ENCODE peak calls at places on chromosomes 3 and 15, in nine cellular contexts. One of them, this sample, is unnamed.

GRCh38 chr3:18489939-18490338 is 64.8 kb upstream of the SATB1 start:
- DNase-seq in effector memory CD8-positive, alpha-beta T cell: no peak
- DNase-seq in PC-9: no peak
- DNase-seq in psoas muscle: no peak
- DNase-seq in Karpas-422: no peak
- DNase-seq in NCI-H1694 treated with DMSO at 0.1 percent for 48 hours: no peak
- DNase-seq in HuH-7: no peak
- DNase-seq in stimulated activated CD8-positive, alpha-beta memory T cell treated with anti-CD3 and anti-CD28 coated beads, Interleukin-15, amount 100 ng/mL, for 24 hours: no peak
- DNase-seq in epithelial cell of esophagus: no peak
- DNase-seq in this sample: no peak

GRCh38 chr15:40439461-40440299 is 1.1 kb upstream of the BAHD1 start:
- DNase-seq in NCI-H1694 treated with DMSO at 0.1 percent for 48 hours: no peak
- DNase-seq in epithelial cell of esophagus: peak; percentile 52
- DNase-seq in PC-9: peak; percentile 53
- DNase-seq in stimulated activated CD8-positive, alpha-beta memory T cell treated with anti-CD3 and anti-CD28 coated beads, Interleukin-15, amount 100 ng/mL, for 24 hours: no peak
- DNase-seq in Karpas-422: peak; percentile 62
- DNase-seq in effector memory CD8-positive, alpha-beta T cell: no peak
- DNase-seq in HuH-7: peak; percentile 49
- DNase-seq in psoas muscle: peak; percentile 62
- DNase-seq in this sample: no peak

GRCh38 chr15:67413770-67414429 is 107.0 kb upstream of the C15orf61 start:
- DNase-seq in HuH-7: no peak
- DNase-seq in NCI-H1694 treated with DMSO at 0.1 percent for 48 hours: no peak
- DNase-seq in psoas muscle: no peak
- DNase-seq in epithelial cell of esophagus: peak; percentile 10
- DNase-seq in PC-9: peak; percentile 49
- DNase-seq in effector memory CD8-positive, alpha-beta T cell: no peak
- DNase-seq in stimulated activated CD8-positive, alpha-beta memory T cell treated with anti-CD3 and anti-CD28 coated beads, Interleukin-15, amount 100 ng/mL, for 24 hours: no peak
- DNase-seq in Karpas-422: no peak
- DNase-seq in this sample: no peak

GRCh38 chr3:172658344-172659245 is 52.3 kb downstream of the NCEH1 start:
- DNase-seq in HuH-7: peak; percentile 26
- DNase-seq in epithelial cell of esophagus: peak; percentile 80
- DNase-seq in PC-9: peak; percentile 62
- DNase-seq in effector memory CD8-positive, alpha-beta T cell: no peak
- DNase-seq in Karpas-422: no peak
- DNase-seq in NCI-H1694 treated with DMSO at 0.1 percent for 48 hours: no peak
- DNase-seq in psoas muscle: no peak
- DNase-seq in stimulated activated CD8-positive, alpha-beta memory T cell treated with anti-CD3 and anti-CD28 coated beads, Interleukin-15, amount 100 ng/mL, for 24 hours: no peak
- DNase-seq in this sample: peak; percentile 78

GRCh38 chr3:43796041-43796596 is 105.4 kb downstream of the ABHD5 start:
- DNase-seq in effector memory CD8-positive, alpha-beta T cell: no peak
- DNase-seq in stimulated activated CD8-positive, alpha-beta memory T cell treated with anti-CD3 and anti-CD28 coated beads, Interleukin-15, amount 100 ng/mL, for 24 hours: no peak
- DNase-seq in PC-9: peak; percentile 19
- DNase-seq in Karpas-422: no peak
- DNase-seq in HuH-7: no peak
- DNase-seq in psoas muscle: no peak
- DNase-seq in epithelial cell of esophagus: peak; percentile 79
- DNase-seq in NCI-H1694 treated with DMSO at 0.1 percent for 48 hours: no peak
- DNase-seq in this sample: peak; percentile 90

GRCh38 chr3:61681636-61682035 is 120.3 kb downstream of the PTPRG start:
- DNase-seq in Karpas-422: no peak
- DNase-seq in effector memory CD8-positive, alpha-beta T cell: no peak
- DNase-seq in PC-9: no peak
- DNase-seq in NCI-H1694 treated with DMSO at 0.1 percent for 48 hours: no peak
- DNase-seq in HuH-7: no peak
- DNase-seq in epithelial cell of esophagus: no peak
- DNase-seq in stimulated activated CD8-positive, alpha-beta memory T cell treated with anti-CD3 and anti-CD28 coated beads, Interleukin-15, amount 100 ng/mL, for 24 hours: no peak
- DNase-seq in psoas muscle: no peak
- DNase-seq in this sample: no peak

GRCh38 chr15:63060699-63061098 is 18.2 kb downstream of the TPM1 start:
- DNase-seq in NCI-H1694 treated with DMSO at 0.1 percent for 48 hours: no peak
- DNase-seq in Karpas-422: no peak
- DNase-seq in HuH-7: no peak
- DNase-seq in effector memory CD8-positive, alpha-beta T cell: no peak
- DNase-seq in PC-9: no peak
- DNase-seq in stimulated activated CD8-positive, alpha-beta memory T cell treated with anti-CD3 and anti-CD28 coated beads, Interleukin-15, amount 100 ng/mL, for 24 hours: no peak
- DNase-seq in epithelial cell of esophagus: no peak
- DNase-seq in psoas muscle: no peak
- DNase-seq in this sample: no peak

GRCh38 chr15:34246276-34247010 is 21.6 kb downstream of the EMC4 start:
- DNase-seq in PC-9: no peak
- DNase-seq in NCI-H1694 treated with DMSO at 0.1 percent for 48 hours: no peak
- DNase-seq in effector memory CD8-positive, alpha-beta T cell: no peak
- DNase-seq in Karpas-422: no peak
- DNase-seq in epithelial cell of esophagus: peak; percentile 85
- DNase-seq in HuH-7: no peak
- DNase-seq in stimulated activated CD8-positive, alpha-beta memory T cell treated with anti-CD3 and anti-CD28 coated beads, Interleukin-15, amount 100 ng/mL, for 24 hours: no peak
- DNase-seq in psoas muscle: no peak
- DNase-seq in this sample: no peak

GRCh38 chr3:187445352-187445751 is 77.2 kb downstream of the RTP4 start:
- DNase-seq in epithelial cell of esophagus: no peak
- DNase-seq in PC-9: no peak
- DNase-seq in Karpas-422: no peak
- DNase-seq in stimulated activated CD8-positive, alpha-beta memory T cell treated with anti-CD3 and anti-CD28 coated beads, Interleukin-15, amount 100 ng/mL, for 24 hours: no peak
- DNase-seq in psoas muscle: no peak
- DNase-seq in effector memory CD8-positive, alpha-beta T cell: no peak
- DNase-seq in NCI-H1694 treated with DMSO at 0.1 percent for 48 hours: no peak
- DNase-seq in HuH-7: no peak
- DNase-seq in this sample: peak; percentile 75

GRCh38 chr3:171862993-171863521 is 19.9 kb downstream of the TMEM212 start:
- DNase-seq in stimulated activated CD8-positive, alpha-beta memory T cell treated with anti-CD3 and anti-CD28 coated beads, Interleukin-15, amount 100 ng/mL, for 24 hours: no peak
- DNase-seq in effector memory CD8-positive, alpha-beta T cell: no peak
- DNase-seq in HuH-7: no peak
- DNase-seq in NCI-H1694 treated with DMSO at 0.1 percent for 48 hours: no peak
- DNase-seq in psoas muscle: no peak
- DNase-seq in Karpas-422: no peak
- DNase-seq in PC-9: no peak
- DNase-seq in epithelial cell of esophagus: no peak
- DNase-seq in this sample: no peak